ENCODE peak calls at places on chromosomes 6 and 20, in four cellular contexts. V is H1, S is GM12878, M is HepG2. I is an unnamed sample.

GRCh38 chr20:10954137-10954840 is 280.5 kb upstream of the JAG1 start:
- DNase-seq in V (no peak), S (no peak), M (peak; percentile 18), I (no peak)

GRCh38 chr20:49610701-49611538 is 43.0 kb upstream of the PTGIS start:
- DNase-seq in V (peak; percentile 73), S (no peak), M (peak; percentile 87), I (peak; percentile 82)

GRCh38 chr6:105091140-105091829 is 88.5 kb downstream of the POPDC3 start:
- DNase-seq in V (no peak), S (no peak), M (no peak), I (no peak)

GRCh38 chr6:42316390-42316970 is 98.8 kb upstream of the MRPS10 start:
- DNase-seq in V (peak; percentile 15), S (peak; percentile 12), M (no peak), I (peak; percentile 27)

GRCh38 chr6:162260024-162260423 is 467.5 kb downstream of the PRKN start:
- DNase-seq in V (no peak), S (no peak), M (no peak), I (no peak)

GRCh38 chr20:62245911-62246280 is 7.6 kb downstream of the OSBPL2 start:
- DNase-seq in V (no peak), S (no peak), M (no peak), I (no peak)

GRCh38 chr6:27501187-27501586 is 28.3 kb upstream of the ZNF184 start:
- DNase-seq in V (no peak), S (no peak), M (no peak), I (no peak)

GRCh38 chr6:169923468-169924464 is 172.3 kb downstream of the ERMARD start:
- DNase-seq in V (no peak), S (no peak), M (no peak), I (no peak)

GRCh38 chr6:126696921-126697693 is 357.2 kb downstream of the CENPW start:
- DNase-seq in V (no peak), S (no peak), M (no peak), I (no peak)

GRCh38 chr20:47480239-47480638 is 21.4 kb upstream of the NCOA3 start:
- DNase-seq in V (no peak), S (no peak), M (no peak), I (no peak)

GRCh38 chr6:3231213-3232016 is 4.0 kb upstream of the TUBB2B start:
- DNase-seq in V (no peak), S (no peak), M (peak; percentile 80), I (peak; percentile 66)

GRCh38 chr6:78966542-78966941 is 99.2 kb downstream of the IRAK1BP1 start:
- DNase-seq in V (no peak), S (no peak), M (no peak), I (no peak)
- TF ChIP-seq SUZ12 in V (no peak), S (no peak), M (no peak), I (no peak)

GRCh38 chr6:150767585-150768164 is 97.8 kb upstream of the MTHFD1L start:
- DNase-seq in V (no peak), S (no peak), M (no peak), I (no peak)

GRCh38 chr6:150766201-150766997 is 99.1 kb upstream of the MTHFD1L start:
- DNase-seq in V (no peak), S (no peak), M (no peak), I (no peak)

GRCh38 chr6:150764638-150765456 is 100.7 kb upstream of the MTHFD1L start:
- DNase-seq in V (no peak), S (no peak), M (no peak), I (no peak)

GRCh38 chr6:150767161-150767560 is 98.3 kb upstream of the MTHFD1L start:
- DNase-seq in V (no peak), S (no peak), M (no peak), I (no peak)

DNA sequence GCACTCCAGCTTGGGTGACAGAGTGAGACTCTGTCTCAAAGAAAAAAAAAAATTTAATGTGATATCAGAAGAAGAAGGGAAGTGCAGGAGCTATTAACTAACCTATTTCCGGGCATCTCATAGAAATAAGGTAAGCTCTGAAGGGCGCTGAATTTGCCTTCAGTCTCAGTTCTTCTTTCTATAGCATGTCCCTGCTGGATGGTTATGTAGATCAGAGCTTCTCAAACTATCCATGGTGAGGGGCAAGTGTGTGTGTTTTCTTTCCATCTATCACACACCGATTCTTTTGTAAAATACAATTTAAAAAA is 100.1 kb upstream of the MTHFD1L start:
- DNase-seq in V (no peak), S (peak; percentile 33), M (no peak), I (no peak)
- H3K9ac ChIP-seq in V (no peak overlapping the region), S (no peak overlapping the region), M (no peak overlapping the region), I (no peak overlapping the region)

DNA sequence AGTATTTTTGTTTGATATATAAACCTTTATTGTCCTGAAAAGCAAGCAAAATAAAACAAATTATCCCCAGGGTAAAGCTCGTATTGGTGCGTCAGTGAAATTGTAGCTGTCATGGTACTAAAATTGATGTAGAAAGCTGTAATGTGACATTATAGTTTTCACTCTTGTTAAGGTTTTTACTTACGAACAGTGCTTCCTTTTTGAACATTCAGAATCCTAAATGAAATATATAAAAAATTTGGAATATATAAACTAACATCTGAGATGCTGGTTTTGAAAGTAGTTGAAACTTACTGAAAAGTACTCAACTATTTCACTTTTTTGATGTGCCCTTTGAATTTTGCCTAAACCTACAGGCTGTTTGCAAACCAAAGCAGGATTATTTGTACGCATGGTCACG is 42.2 kb downstream of the DUSP22 start:
- DNase-seq in V (no peak), S (no peak), M (no peak), I (no peak)
- H3K4me1 ChIP-seq in V (no peaks in the 10 kb centered on the region), S (peaks cover 86% of the 10 kb centered on the region), M (peaks cover 23% of the 10 kb centered on the region), I (peaks cover 3% of the 10 kb centered on the region)

GRCh38 chr6:101826259-101826658 is 432.8 kb downstream of the GRIK2 start:
- DNase-seq in V (no peak), S (no peak), M (no peak), I (no peak)
- TF ChIP-seq SUZ12 in V (no peak), S (no peak), M (no peak), I (no peak)